ENCODE peak calls at places on chromosomes 5 and 9, in four cellular contexts. U is HepG2, L is H1, P is K562. M is an unnamed sample.

GRCh38 chr9:135664801-135665794 is 2.0 kb downstream of the LCN9 start:
- DNase-seq in U (no peak), L (no peak), P (no peak), M (no peak)

GRCh38 chr5:122680623-122681350 is 94.1 kb upstream of the SNX2 start:
- DNase-seq in U (no peak), L (no peak), P (no peak), M (no peak)

GRCh38 chr5:32589431-32589830 is 4.1 kb downstream of the SUB1 start:
- DNase-seq in U (no peak), L (no peak), P (no peak), M (no peak)

GRCh38 chr5:43001748-43002147 is 38.4 kb downstream of the ANXA2R start:
- DNase-seq in U (no peak), L (no peak), P (no peak), M (no peak)

GRCh38 chr5:142079243-142079642 is 29.3 kb upstream of the NDFIP1 start:
- DNase-seq in U (no peak), L (no peak), P (no peak), M (no peak)

GRCh38 chr5:170313344-170313743 is 15.8 kb upstream of the LCP2 start:
- DNase-seq in U (no peak), L (no peak), P (peak), M (peak)

GRCh38 chr9:17018001-17018491 is 116.8 kb upstream of the CNTLN start:
- DNase-seq in U (no peak), L (no peak), P (no peak), M (no peak)

GRCh38 chr9:101758300-101758930 is 20.0 kb upstream of the GRIN3A start:
- DNase-seq in U (no peak), L (no peak), P (no peak), M (no peak)

GRCh38 chr5:17833336-17833735 is 199.1 kb downstream of the TAF11L14 start:
- DNase-seq in U (no peak), L (no peak), P (no peak), M (no peak)

GRCh38 chr9:92384373-92384772 is 20.0 kb downstream of the OGN start:
- DNase-seq in U (no peak), L (no peak), P (no peak), M (no peak)

GRCh38 chr5:180433029-180433416 is 61.2 kb upstream of the CNOT6 start:
- DNase-seq in U (no peak), L (no peak), P (no peak), M (no peak)

GRCh38 chr9:26856413-26857032 is 36.1 kb downstream of the CAAP1 start:
- DNase-seq in U (peak), L (no peak), P (peak), M (peak)

GRCh38 chr5:120134944-120135343 is 329.2 kb upstream of the PRR16 start:
- DNase-seq in U (no peak), L (no peak), P (no peak), M (no peak)

GRCh38 chr9:118316831-118317230 is 612.6 kb downstream of the TLR4 start:
- DNase-seq in U (no peak), L (no peak), P (no peak), M (no peak)

GRCh38 chr5:107635276-107635675 is 35.5 kb downstream of the EFNA5 start:
- DNase-seq in U (no peak), L (no peak), P (no peak), M (no peak)

GRCh38 chr9:130741024-130741305 is 47.4 kb downstream of the EXOSC2 start:
- DNase-seq in U (no peak), L (no peak), P (peak), M (no peak)

GRCh38 chr5:133680830-133681555 is 68.7 kb upstream of the FSTL4 start:
- DNase-seq in U (no peak), L (no peak), P (no peak), M (no peak)

GRCh38 chr5:56415356-56415765 is 182.2 kb upstream of the ANKRD55 start:
- DNase-seq in U (no peak), L (no peak), P (peak), M (peak)

DNA sequence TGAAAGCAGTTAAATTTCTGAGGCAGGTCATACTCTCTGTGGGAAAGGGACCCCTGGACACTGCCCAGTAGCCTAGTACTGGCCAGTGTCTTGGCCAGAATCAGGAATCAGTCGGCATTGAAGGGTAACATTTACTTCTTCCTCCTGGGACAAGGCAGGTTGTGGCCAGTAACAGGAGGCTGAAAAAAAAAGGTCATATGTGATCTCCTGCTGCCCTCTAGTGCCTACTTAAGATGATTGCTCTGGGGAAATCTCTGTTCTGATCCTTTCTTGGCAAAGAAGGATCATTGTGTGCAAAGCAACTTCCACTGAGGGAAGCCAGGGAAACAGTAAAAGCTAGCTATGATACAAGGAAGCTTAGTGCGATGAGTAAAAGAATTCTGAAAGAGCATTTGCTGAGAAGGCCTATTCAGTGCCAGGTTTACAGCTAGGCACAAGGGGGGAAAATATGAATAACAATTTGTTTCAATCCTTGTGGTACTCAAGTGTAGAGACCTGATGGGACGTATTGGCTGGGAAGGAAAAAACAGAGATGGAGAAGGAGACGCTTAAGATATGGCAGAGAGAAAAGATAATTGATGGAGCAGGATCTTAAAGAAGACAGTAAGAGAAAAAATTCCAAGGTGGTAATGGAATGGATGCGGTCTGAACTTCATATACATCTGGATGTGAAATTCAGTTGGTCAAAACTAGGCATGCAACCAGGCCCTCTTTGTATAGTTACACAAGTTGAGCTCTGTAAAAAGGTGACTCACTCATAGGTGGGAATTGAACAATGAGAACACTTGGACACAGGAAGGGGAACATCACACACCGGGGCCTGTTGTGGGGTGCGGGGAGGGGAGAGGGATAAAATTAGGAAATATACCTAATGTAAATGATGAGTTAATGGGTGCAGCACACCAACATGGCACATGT is 25.8 kb upstream of the TRIM32 start:
- DNase-seq in U (peak), L (no peak), P (peak), M (peak)
- TF ChIP-seq KDM1A in U (no peak), L (no peak), P (no peak), M (no peak)

GRCh38 chr5:132263548-132264261 is 6.2 kb downstream of the PDLIM4 start:
- DNase-seq in U (no peak), L (no peak), P (peak), M (peak)
- TF ChIP-seq CTCF in U (no peak), L (no peak), P (no peak), M (no peak)

DNA sequence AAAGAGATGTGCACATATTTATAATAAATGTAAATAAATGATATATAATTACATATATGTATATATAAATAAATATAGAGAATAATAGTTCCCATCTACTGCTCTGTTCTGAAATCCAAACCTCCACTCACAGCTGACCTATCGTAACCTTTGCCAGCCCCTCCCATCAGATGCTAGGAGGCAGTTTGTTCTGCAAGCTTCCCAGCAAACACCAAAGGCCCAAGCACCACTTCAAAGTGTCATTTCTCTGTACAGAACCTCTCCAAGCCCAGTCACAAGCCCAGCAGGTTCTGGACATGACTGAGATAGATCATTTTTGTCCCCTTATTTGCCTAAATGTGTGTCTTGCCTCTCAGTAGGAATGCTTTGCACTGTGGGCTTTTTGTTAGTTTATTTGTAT is 62.4 kb downstream of the MFAP3 start:
- DNase-seq in U (no peak), L (no peak), P (no peak), M (no peak)
- TF ChIP-seq MAFK in U (no peak), L (no peak), P (no peak), M (no peak)

DNA sequence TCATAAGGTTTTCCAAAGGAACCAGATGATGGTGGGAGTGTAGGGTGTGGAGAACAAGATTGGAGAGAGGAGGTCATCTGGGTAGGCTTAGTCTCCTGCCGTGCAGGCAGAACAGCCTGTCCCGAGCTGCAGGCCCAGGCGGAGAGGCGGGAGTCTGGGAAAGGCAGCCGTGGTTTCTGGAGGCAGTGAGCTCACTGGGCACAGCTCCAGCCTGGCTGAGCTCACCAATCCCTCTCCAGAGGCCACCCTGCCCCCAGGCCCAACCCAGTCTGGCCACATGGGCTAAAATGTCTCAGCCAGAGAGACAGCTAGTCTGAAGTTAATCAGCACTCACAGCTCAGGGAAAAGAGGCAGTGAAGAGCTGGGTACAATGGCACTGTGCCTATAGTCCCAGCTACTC is 12.3 kb downstream of the P4HA2 start:
- DNase-seq in U (no peak), L (no peak), P (no peak), M (peak)
- TF ChIP-seq KDM1A in U (no peak), L (no peak), P (no peak), M (no peak)

GRCh38 chr9:81103597-81104471 is 585.5 kb downstream of the TLE1 start:
- DNase-seq in U (no peak), L (no peak), P (no peak), M (no peak)
- TF ChIP-seq CTCF in U (no peak), L (no peak), P (no peak), M (peak)

DNA sequence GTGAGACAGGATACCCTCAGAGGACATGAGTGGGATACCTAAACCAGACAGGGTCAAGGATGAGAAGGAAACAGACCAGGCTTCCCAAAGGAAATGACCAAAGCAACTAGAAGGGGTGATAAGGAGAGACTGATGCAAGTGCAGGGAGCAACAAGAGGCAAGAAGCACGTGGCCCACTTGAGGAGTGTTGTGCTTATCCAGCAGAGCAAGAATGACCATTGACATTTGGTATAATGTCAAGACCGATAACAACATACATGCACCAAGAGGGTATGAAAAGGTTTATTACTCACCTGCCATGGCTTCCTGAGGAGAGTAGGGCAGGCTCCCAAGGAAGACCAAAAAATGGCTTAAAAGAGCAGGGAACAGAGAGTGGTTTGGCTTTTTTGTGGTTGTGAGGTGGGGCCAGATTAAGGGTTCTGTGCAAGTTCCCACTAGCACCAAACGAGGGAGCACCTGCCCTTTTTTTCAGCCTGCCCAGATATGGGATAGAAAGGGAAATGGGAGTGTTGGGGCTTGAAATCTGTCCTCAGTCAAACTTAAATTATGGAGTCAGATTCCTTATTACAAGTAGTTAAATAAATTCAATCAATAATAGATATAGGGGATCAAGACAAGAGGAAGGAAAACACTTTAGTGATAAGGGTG is 513.6 kb downstream of the RASEF start:
- DNase-seq in U (peak), L (no peak), P (no peak), M (no peak)
- TF ChIP-seq MAFK in U (no peak), L (no peak), P (no peak), M (no peak)

GRCh38 chr5:175340180-175340579 is 103.8 kb downstream of the DRD1 start:
- DNase-seq in U (no peak), L (no peak), P (no peak), M (no peak)
- TF ChIP-seq KDM1A in U (no peak), L (no peak), P (no peak), M (no peak)

DNA sequence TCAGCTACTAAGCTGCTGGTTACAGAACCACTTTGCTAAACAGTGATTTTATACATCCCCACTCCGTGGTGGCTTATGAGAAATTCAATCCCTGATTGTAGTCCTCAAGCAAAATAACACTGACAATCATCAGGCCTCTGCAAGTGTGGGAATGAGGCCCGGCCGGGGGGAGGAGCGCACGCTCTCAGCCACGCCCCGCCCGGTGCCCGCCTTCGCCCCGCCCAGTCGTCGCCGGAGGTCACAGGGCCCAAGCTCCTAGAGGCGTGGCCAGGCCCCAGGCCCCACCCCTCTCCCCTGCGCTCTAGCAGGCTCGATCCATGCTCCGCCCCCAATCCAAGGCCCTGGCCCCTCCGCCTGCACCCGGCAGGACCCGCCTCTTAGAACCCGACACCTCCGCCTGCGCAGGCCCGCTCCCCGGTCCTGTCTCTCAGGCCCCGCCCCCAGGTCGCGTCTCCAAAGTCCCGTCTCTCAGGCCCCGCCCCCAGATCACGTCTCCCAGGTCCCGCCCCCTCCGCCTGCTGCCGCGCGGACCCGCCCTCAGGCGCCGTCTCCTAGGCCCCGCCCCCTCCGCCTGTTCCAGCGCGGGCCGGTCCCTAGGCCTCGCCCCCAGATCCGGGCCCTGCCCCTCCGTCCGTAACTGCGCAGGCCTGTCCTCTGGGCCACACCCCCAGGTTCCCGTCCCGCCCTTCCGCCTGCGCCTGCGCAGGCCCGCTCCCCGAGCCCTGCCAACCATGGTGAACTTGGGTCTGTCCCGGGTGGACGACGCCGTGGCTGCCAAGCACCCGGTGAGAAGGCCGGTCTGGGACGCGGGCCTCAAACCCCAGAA is at the start of gene TMEM141:
- DNase-seq in U (peak), L (peak), P (peak), M (peak)
- TF ChIP-seq CTCF in U (no peak), L (no peak), P (no peak), M (no peak)